ENCODE peak calls at places on chromosome 4, in eight cellular contexts. C, T, X, E, H, L, A and K are unnamed samples.

GRCh38 chr4:139666735-139667266 is 1.2 kb downstream of the MGST2 start:
- DNase-seq in C (peak), X (peak), L (peak), H (peak), E (peak), T (no peak), A (peak), K (no peak)

GRCh38 chr4:155807021-155807420 is 48.2 kb downstream of the GUCY1B1 start:
- DNase-seq in X (no peak), T (no peak), H (no peak), C (no peak), A (peak), E (no peak), L (peak), K (no peak)

GRCh38 chr4:37889849-37890500 is 909 bp upstream of the TBC1D1 start:
- DNase-seq in C (peak), X (no peak), T (no peak), L (peak), E (no peak), H (no peak), A (peak), K (no peak)

GRCh38 chr4:26173619-26174018 is 147.2 kb upstream of the RBPJ start:
- DNase-seq in E (no peak), T (no peak), L (no peak), H (no peak), X (no peak), A (peak), C (no peak), K (no peak)

GRCh38 chr4:304987-305680 is at the start of gene ZNF732:
- DNase-seq in A (peak), L (peak), X (no peak), C (peak), T (no peak), E (no peak), H (no peak), K (no peak)

GRCh38 chr4:158209825-158210807 is at the start of gene TMEM144:
- DNase-seq in L (peak), A (peak), E (peak), X (peak), C (peak), T (no peak), H (peak), K (peak)

GRCh38 chr4:1047106-1047975 is 35.9 kb downstream of the FGFRL1 start:
- DNase-seq in X (no peak), T (no peak), C (peak), H (no peak), E (peak), L (no peak), A (no peak), K (no peak)

GRCh38 chr4:149719806-149720205 is 95.8 kb downstream of the IQCM start:
- DNase-seq in C (no peak), A (no peak), T (no peak), H (no peak), L (no peak), X (no peak), E (no peak), K (no peak)

GRCh38 chr4:129614581-129614980 is 518.6 kb downstream of the C4orf33 start:
- DNase-seq in T (no peak), H (no peak), X (no peak), E (no peak), L (no peak), C (no peak), A (no peak), K (no peak)

GRCh38 chr4:53804719-53805118 is 213.4 kb upstream of the LNX1 start:
- DNase-seq in H (peak), L (no peak), X (peak), A (peak), E (peak), C (no peak), T (peak), K (no peak)

GRCh38 chr4:125368161-125368560 is 53.4 kb downstream of the FAT4 start:
- DNase-seq in C (no peak), X (no peak), T (no peak), H (no peak), E (no peak), L (peak), A (peak), K (no peak)

GRCh38 chr4:144787365-144788263 is 141.7 kb downstream of the HHIP start:
- DNase-seq in H (no peak), X (peak), C (no peak), T (peak), A (peak), L (peak), E (no peak), K (peak)

GRCh38 chr4:179692251-179692650 is 2250.0 kb upstream of the AGA start:
- DNase-seq in L (no peak), T (no peak), X (no peak), H (no peak), E (no peak), C (no peak), A (no peak), K (no peak)

GRCh38 chr4:154658680-154659402 is 46.4 kb upstream of the FGG start:
- DNase-seq in H (no peak), T (no peak), X (peak), E (no peak), A (no peak), C (no peak), L (peak), K (no peak)

GRCh38 chr4:183426507-183426906 is 17.9 kb upstream of the CDKN2AIP start:
- DNase-seq in C (no peak), T (no peak), X (no peak), E (no peak), L (no peak), A (no peak), H (no peak), K (no peak)

GRCh38 chr4:81207793-81208192 is 7.2 kb downstream of the PRKG2 start:
- DNase-seq in T (no peak), H (no peak), X (no peak), C (no peak), L (peak), E (no peak), A (peak), K (no peak)

GRCh38 chr4:134935320-134935719 is 733.7 kb upstream of the PABPC4L start:
- DNase-seq in X (no peak), L (peak), A (no peak), H (no peak), T (peak), E (no peak), C (no peak), K (no peak)

GRCh38 chr4:1364217-1364616 is 17.2 kb downstream of the UVSSA start:
- DNase-seq in T (no peak), E (no peak), L (no peak), C (no peak), H (no peak), X (no peak), A (no peak), K (no peak)

GRCh38 chr4:174084981-174085380 is 198.5 kb downstream of the FBXO8 start:
- DNase-seq in E (no peak), A (no peak), X (no peak), H (no peak), C (no peak), T (no peak), L (no peak), K (no peak)

GRCh38 chr4:72631296-72631695 is 62.3 kb upstream of the ADAMTS3 start:
- DNase-seq in A (peak), H (no peak), L (peak), C (no peak), X (no peak), T (no peak), E (no peak), K (peak)

GRCh38 chr4:126956192-126956897 is 676.4 kb upstream of the INTU start:
- DNase-seq in X (no peak), A (no peak), C (no peak), T (no peak), L (no peak), H (no peak), E (no peak), K (no peak)

GRCh38 chr4:95027906-95028618 is 270.3 kb downstream of the BMPR1B start:
- DNase-seq in L (no peak), C (no peak), E (no peak), H (no peak), T (no peak), A (no peak), X (no peak), K (peak)

GRCh38 chr4:134544303-134544761 is 342.7 kb upstream of the PABPC4L start:
- DNase-seq in T (no peak), H (no peak), C (peak), E (no peak), X (no peak), L (peak), A (peak), K (peak)

GRCh38 chr4:74635490-74636123 is 158.7 kb downstream of the BTC start:
- DNase-seq in E (no peak), L (no peak), H (no peak), X (no peak), A (no peak), T (no peak), C (no peak), K (no peak)

GRCh38 chr4:107897823-107898222 is 33.5 kb upstream of the CYP2U1 start:
- DNase-seq in X (no peak), C (no peak), A (peak), H (no peak), T (no peak), E (no peak), L (no peak), K (no peak)

GRCh38 chr4:186072516-186072915 is 3.6 kb downstream of the TLR3 start:
- DNase-seq in C (no peak), T (no peak), A (no peak), E (no peak), H (no peak), X (no peak), L (no peak), K (no peak)

GRCh38 chr4:39908284-39908683 is 69.4 kb downstream of the PDS5A start:
- DNase-seq in C (no peak), L (no peak), E (no peak), H (no peak), A (peak), X (no peak), T (no peak), K (no peak)

GRCh38 chr4:73798842-73799241 is 37.6 kb upstream of the CXCL6 start:
- DNase-seq in L (no peak), H (no peak), A (no peak), T (no peak), X (no peak), C (no peak), E (no peak), K (no peak)

GRCh38 chr4:75698963-75699228 is 25.5 kb upstream of the USO1 start:
- DNase-seq in C (no peak), X (no peak), L (no peak), E (no peak), H (no peak), A (no peak), T (peak), K (no peak)

GRCh38 chr4:141389649-141390048 is 169.0 kb downstream of the ZNF330 start:
- DNase-seq in H (no peak), T (no peak), L (peak), X (no peak), A (peak), E (no peak), C (no peak), K (no peak)

GRCh38 chr4:172369471-172369959 is 556.3 kb downstream of the GALNTL6 start:
- DNase-seq in T (no peak), L (no peak), X (no peak), A (no peak), H (no peak), C (no peak), E (no peak), K (no peak)
- H3K4me3 ChIP-seq in T (no peak), L (no peak), X (no peak), A (no peak), H (no peak), C (no peak), E (no peak), K (no peak)

DNA sequence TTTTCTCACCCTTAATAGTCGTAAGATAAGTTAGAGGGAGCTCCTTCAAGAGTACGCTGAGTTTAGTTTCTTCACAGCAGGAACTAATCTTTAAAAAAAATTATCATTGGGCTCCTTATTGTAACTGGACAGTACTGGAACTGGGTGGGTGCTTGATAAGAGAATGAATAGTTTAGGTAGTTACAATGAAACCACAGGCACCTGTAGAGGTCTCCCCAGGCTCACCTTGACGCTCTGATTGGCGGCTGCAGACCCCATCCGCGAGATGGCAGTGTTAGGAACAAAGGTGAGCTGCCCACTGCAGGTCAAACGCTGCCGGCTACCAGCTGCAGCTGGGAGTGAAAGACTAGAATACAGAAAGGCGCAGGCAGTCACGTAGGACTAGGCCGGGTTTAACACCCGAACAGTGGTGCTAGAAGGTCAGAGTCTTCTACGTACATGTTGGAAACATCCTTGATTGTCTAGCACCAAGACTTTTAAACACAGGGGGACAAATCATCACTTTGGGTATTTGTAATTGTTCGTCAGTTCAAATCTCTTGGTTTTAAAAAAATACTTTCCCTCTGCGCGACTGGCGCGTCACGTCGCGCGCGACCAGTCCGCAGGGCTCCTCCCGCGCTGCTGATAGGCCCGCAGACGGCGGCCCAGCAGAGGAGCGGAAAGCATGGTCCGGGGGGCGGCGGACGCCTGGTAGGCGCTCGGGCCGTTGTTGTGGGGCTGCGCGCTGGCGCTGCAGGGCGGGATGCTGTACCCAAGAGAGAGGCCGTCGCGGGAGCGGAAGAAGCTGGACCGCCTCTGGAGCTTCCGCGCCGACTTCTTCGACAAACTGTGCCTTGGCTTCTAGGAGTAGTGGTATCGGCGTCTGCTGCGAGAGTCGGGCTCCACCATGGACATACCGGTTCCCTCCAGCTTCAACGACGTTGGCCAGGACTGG is 45.6 kb downstream of the SMARCA5 start:
- DNase-seq in T (peak), X (peak), C (peak), L (peak), A (peak), E (peak), H (peak), K (peak)
- TF ChIP-seq CTCF in T (peak), X (peak), C (peak), L (peak), A (peak), E (peak), H (peak), K (peak)

GRCh38 chr4:122827899-122828601 is 1.4 kb downstream of the FGF2 start:
- DNase-seq in T (peak), C (no peak), L (peak), H (no peak), A (peak), E (no peak), X (peak), K (peak)

GRCh38 chr4:122827258-122827887 is 742 bp downstream of the FGF2 start:
- DNase-seq in T (peak), L (peak), E (no peak), C (peak), H (no peak), A (peak), X (no peak), K (no peak)

GRCh38 chr4:122824616-122825015 is 2.0 kb upstream of the FGF2 start:
- DNase-seq in L (no peak), X (no peak), H (no peak), T (no peak), A (peak), C (no peak), E (no peak), K (no peak)

GRCh38 chr4:122826000-122826595 is 533 bp upstream of the FGF2 start:
- DNase-seq in T (no peak), L (no peak), X (no peak), H (no peak), A (no peak), E (no peak), C (no peak), K (no peak)

DNA sequence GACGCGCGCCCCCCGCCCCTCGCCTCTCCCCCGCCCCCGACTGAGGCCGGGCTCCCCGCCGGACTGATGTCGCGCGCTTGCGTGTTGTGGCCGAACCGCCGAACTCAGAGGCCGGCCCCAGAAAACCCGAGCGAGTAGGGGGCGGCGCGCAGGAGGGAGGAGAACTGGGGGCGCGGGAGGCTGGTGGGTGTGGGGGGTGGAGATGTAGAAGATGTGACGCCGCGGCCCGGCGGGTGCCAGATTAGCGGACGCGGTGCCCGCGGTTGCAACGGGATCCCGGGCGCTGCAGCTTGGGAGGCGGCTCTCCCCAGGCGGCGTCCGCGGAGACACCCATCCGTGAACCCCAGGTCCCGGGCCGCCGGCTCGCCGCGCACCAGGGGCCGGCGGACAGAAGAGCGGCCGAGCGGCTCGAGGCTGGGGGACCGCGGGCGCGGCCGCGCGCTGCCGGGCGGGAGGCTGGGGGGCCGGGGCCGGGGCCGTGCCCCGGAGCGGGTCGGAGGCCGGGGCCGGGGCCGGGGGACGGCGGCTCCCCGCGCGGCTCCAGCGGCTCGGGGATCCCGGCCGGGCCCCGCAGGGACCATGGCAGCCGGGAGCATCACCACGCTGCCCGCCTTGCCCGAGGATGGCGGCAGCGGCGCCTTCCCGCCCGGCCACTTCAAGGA is at the start of gene FGF2:
- DNase-seq in X (no peak), E (peak), H (peak), C (peak), A (peak), T (peak), L (peak), K (no peak)
- H3K4me3 ChIP-seq in X (peak), E (peak), H (peak), C (peak), A (peak), T (peak), L (peak), K (peak)

DNA sequence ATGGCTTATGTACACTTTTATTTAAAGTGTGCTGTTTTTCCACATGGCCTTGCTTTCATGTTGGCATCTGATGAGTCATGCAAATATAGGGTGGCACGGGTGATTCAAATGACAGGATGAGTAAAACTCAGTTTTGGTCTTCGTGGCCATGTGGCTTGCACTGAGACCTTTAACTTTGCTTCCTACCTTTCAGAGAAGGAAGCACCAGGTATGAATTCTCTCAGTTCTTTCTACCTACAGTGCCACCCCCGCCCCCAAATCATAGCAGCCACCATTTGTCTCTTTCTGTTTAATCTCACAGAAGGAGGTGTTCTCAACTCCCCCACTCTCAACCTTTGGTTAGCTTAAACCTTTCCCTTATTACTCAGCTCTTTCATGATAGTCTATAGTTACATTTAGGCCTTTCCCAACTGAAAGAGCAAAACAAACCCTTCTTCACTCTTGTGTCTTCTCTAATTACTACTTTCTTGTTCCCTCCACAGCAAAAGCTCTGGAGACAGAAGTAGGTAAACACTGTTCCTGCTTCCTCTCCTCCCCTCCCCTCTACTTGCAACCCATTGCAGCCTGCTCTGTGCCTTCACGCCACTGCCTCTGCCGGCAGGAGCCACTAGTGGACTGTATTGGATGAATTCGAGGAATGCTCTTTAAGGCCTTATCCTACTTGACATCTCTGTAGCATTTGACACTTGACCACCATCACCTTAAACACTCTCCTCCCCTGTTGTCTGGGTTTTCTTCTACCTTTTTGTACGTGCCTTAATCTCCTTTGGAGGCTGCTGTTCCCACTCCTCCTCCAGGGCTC is 123.7 kb downstream of the AFF1 start:
- DNase-seq in T (peak), X (no peak), L (no peak), H (peak), E (peak), A (peak), C (no peak), K (no peak)
- TF ChIP-seq CTCF in T (no peak), X (no peak), L (peak), H (peak), E (peak), A (no peak), C (peak), K (peak)

GRCh38 chr4:10506077-10506476 is 48.9 kb upstream of the ZNF518B start:
- DNase-seq in H (no peak), C (no peak), E (no peak), X (no peak), A (no peak), T (no peak), L (no peak), K (no peak)

GRCh38 chr4:10504510-10504909 is 47.3 kb upstream of the ZNF518B start:
- DNase-seq in E (no peak), H (no peak), X (no peak), T (no peak), L (no peak), C (no peak), A (no peak), K (no peak)

DNA sequence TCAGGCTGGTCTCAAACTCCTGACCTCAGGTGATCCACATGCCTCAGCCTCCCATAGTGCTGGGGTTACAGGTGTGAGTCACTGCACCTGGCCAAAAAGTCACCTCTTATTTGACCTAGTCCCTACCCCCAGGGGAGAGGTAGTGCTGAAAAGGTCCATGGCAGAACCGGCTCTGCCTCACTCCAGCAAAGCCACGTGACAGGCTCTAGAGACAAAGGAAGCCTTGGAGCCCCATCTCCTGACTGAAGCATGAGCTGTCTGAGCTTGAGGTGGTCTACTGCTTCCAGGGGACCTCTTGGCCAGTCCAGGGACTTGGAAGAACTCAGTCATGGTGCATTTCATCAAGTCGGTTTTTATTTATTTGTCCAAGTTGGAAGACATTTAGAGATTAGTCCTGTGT is 52.5 kb upstream of the ZNF518B start:
- DNase-seq in H (no peak), T (no peak), A (no peak), X (no peak), C (no peak), L (no peak), E (no peak), K (no peak)
- H3K4me3 ChIP-seq in H (no peak), T (no peak), A (no peak), X (no peak), C (no peak), L (no peak), E (no peak), K (no peak)

GRCh38 chr4:15779336-15779735 is 1.2 kb downstream of the CD38 start:
- DNase-seq in A (peak), X (peak), L (peak), T (no peak), C (peak), H (peak), E (peak), K (peak)
- TF ChIP-seq CTCF in A (peak), X (peak), L (peak), T (no peak), C (peak), H (peak), E (peak), K (peak)

GRCh38 chr4:6885953-6886557 is 23.6 kb upstream of the TBC1D14 start:
- DNase-seq in X (no peak), C (peak), H (peak), L (peak), T (peak), A (peak), E (peak), K (peak)
- H3K4me3 ChIP-seq in X (no peak), C (peak), H (no peak), L (no peak), T (no peak), A (no peak), E (no peak), K (peak)